ENCODE peak calls at places on chromosomes 4 and X, in nine cellular contexts. One of them, this sample, is unnamed. For H3K4me1 and H3K36me3, the result is how much of the 10 kb centered on the place peaks cover.

GRCh38 chr4:156560701-156561100 is 410.9 kb downstream of the PDGFC start:
- DNase-seq in spleen: no peak
- DNase-seq in OCI-LY7: no peak
- DNase-seq in lung: no peak
- DNase-seq in endodermal cell: no peak
- DNase-seq in cardiac muscle cell: no peak
- DNase-seq in GM12878: no peak
- DNase-seq in fibroblast of lung: peak
- DNase-seq in tibial nerve: no peak
- DNase-seq in this sample: no peak

GRCh38 chr4:98110929-98111328 is 32.3 kb downstream of the STPG2 start:
- DNase-seq in tibial nerve: no peak
- DNase-seq in cardiac muscle cell: no peak
- DNase-seq in GM12878: no peak
- DNase-seq in OCI-LY7: no peak
- DNase-seq in lung: no peak
- DNase-seq in fibroblast of lung: no peak
- DNase-seq in spleen: no peak
- DNase-seq in endodermal cell: no peak
- DNase-seq in this sample: no peak

GRCh38 chr4:151371045-151371605 is 37.9 kb upstream of the FHIP1A start:
- DNase-seq in fibroblast of lung: peak
- DNase-seq in lung: no peak
- DNase-seq in spleen: no peak
- DNase-seq in cardiac muscle cell: peak
- DNase-seq in GM12878: no peak
- DNase-seq in endodermal cell: no peak
- DNase-seq in OCI-LY7: no peak
- DNase-seq in tibial nerve: no peak
- DNase-seq in this sample: no peak

GRCh38 chrX:130171446-130172126 is at the start of gene RAB33A:
- DNase-seq in fibroblast of lung: peak
- DNase-seq in spleen: peak
- DNase-seq in tibial nerve: no peak
- DNase-seq in OCI-LY7: no peak
- DNase-seq in endodermal cell: peak
- DNase-seq in lung: no peak
- DNase-seq in GM12878: no peak
- DNase-seq in cardiac muscle cell: peak
- DNase-seq in this sample: peak

GRCh38 chr4:1721666-1722550 is 587 bp downstream of the TACC3 start:
- DNase-seq in OCI-LY7: peak
- DNase-seq in GM12878: no peak
- DNase-seq in endodermal cell: peak
- DNase-seq in fibroblast of lung: no peak
- DNase-seq in cardiac muscle cell: no peak
- DNase-seq in lung: no peak
- DNase-seq in spleen: peak
- DNase-seq in tibial nerve: no peak
- DNase-seq in this sample: no peak

GRCh38 chrX:133413218-133413925 is 1.9 kb downstream of the GPC4 start:
- DNase-seq in endodermal cell: peak
- DNase-seq in tibial nerve: no peak
- DNase-seq in lung: no peak
- DNase-seq in OCI-LY7: no peak
- DNase-seq in fibroblast of lung: no peak
- DNase-seq in cardiac muscle cell: no peak
- DNase-seq in GM12878: no peak
- DNase-seq in spleen: no peak
- DNase-seq in this sample: no peak

GRCh38 chrX:25872786-25873185 is 265.4 kb upstream of the MAGEB18 start:
- DNase-seq in tibial nerve: no peak
- DNase-seq in fibroblast of lung: peak
- DNase-seq in endodermal cell: no peak
- DNase-seq in cardiac muscle cell: no peak
- DNase-seq in GM12878: no peak
- DNase-seq in spleen: no peak
- DNase-seq in OCI-LY7: no peak
- DNase-seq in lung: no peak
- DNase-seq in this sample: no peak

GRCh38 chr4:32858971-32859370 is 2138.8 kb downstream of the PCDH7 start:
- DNase-seq in GM12878: no peak
- DNase-seq in fibroblast of lung: peak
- DNase-seq in cardiac muscle cell: peak
- DNase-seq in OCI-LY7: no peak
- DNase-seq in tibial nerve: no peak
- DNase-seq in spleen: no peak
- DNase-seq in endodermal cell: no peak
- DNase-seq in lung: no peak
- DNase-seq in this sample: no peak

GRCh38 chr4:99950913-99951254 is 809 bp upstream of the H2AZ1 start:
- DNase-seq in cardiac muscle cell: no peak
- DNase-seq in tibial nerve: no peak
- DNase-seq in GM12878: no peak
- DNase-seq in spleen: no peak
- DNase-seq in endodermal cell: no peak
- DNase-seq in fibroblast of lung: no peak
- DNase-seq in OCI-LY7: no peak
- DNase-seq in lung: no peak
- DNase-seq in this sample: no peak

GRCh38 chr4:99947190-99947578 is 766 bp upstream of the DNAJB14 start:
- DNase-seq in fibroblast of lung: no peak
- DNase-seq in OCI-LY7: no peak
- DNase-seq in GM12878: no peak
- DNase-seq in tibial nerve: peak
- DNase-seq in spleen: no peak
- DNase-seq in cardiac muscle cell: no peak
- DNase-seq in lung: no peak
- DNase-seq in endodermal cell: no peak
- DNase-seq in this sample: no peak

GRCh38 chr4:99947608-99948007 is 1.2 kb upstream of the DNAJB14 start:
- DNase-seq in lung: no peak
- DNase-seq in fibroblast of lung: no peak
- DNase-seq in OCI-LY7: no peak
- DNase-seq in endodermal cell: no peak
- DNase-seq in cardiac muscle cell: no peak
- DNase-seq in GM12878: no peak
- DNase-seq in spleen: no peak
- DNase-seq in tibial nerve: no peak
- DNase-seq in this sample: no peak

GRCh38 chr4:99949999-99950912 is at the start of gene H2AZ1:
- DNase-seq in lung: peak
- DNase-seq in cardiac muscle cell: peak
- DNase-seq in GM12878: peak
- DNase-seq in spleen: peak
- DNase-seq in fibroblast of lung: peak
- DNase-seq in tibial nerve: peak
- DNase-seq in endodermal cell: peak
- DNase-seq in OCI-LY7: peak
- DNase-seq in this sample: peak

DNA sequence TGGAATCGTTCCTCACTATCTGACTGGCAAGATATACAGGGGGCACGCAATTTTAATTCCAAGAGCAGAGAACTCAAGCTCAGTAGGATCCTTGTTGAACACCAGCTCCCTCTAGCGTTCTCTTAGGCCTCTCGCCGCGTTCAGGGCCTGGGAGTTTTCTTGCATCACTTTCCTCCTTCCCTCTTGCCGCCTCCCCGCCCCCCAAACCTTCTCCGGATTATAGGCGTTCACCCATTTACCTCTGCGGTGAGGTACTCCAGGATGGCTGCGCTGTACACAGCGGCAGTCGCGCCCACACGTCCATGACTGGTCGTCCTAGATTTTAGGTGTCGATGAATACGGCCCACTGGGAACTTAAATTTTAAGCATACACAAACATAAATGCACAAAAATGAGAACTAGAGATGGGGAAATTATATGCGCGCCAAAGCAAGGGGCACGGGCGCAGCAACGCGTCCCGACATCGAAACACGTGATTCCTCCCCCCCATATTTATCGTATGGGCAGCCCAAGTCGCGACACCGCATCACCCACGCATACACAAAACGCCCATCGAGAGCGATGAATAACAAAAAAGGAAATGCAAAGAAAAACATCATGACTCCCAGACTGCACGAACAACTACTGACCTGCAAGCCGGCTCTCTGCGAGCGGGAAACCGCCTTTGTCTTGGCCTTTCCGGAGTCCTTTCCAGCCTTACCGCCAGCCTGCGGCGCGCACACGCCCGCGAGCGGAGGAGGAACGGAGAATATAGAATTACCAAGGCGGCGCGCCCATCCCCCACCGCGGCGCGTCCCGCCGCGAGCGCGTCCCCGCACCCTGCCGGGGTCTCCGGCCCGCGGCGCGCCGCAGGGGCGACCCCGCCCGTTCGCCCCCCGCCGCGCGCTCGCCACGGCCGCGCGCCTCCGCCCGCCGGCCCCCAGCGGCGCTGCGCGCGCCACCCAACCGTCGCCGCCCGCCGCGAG is 759 bp downstream of the H2AZ1 start:
- DNase-seq in cardiac muscle cell: peak
- DNase-seq in lung: peak
- DNase-seq in endodermal cell: peak
- DNase-seq in fibroblast of lung: peak
- DNase-seq in OCI-LY7: peak
- DNase-seq in tibial nerve: peak
- DNase-seq in spleen: peak
- DNase-seq in GM12878: peak
- DNase-seq in this sample: peak
- H3K4me1 ChIP-seq in cardiac muscle cell: under half
- H3K4me1 ChIP-seq in lung: under half
- H3K4me1 ChIP-seq in endodermal cell: under half
- H3K4me1 ChIP-seq in fibroblast of lung: under half
- H3K4me1 ChIP-seq in OCI-LY7: under half
- H3K4me1 ChIP-seq in tibial nerve: under half
- H3K4me1 ChIP-seq in spleen: under half
- H3K4me1 ChIP-seq in GM12878: under half
- H3K4me1 ChIP-seq in this sample: under half

DNA sequence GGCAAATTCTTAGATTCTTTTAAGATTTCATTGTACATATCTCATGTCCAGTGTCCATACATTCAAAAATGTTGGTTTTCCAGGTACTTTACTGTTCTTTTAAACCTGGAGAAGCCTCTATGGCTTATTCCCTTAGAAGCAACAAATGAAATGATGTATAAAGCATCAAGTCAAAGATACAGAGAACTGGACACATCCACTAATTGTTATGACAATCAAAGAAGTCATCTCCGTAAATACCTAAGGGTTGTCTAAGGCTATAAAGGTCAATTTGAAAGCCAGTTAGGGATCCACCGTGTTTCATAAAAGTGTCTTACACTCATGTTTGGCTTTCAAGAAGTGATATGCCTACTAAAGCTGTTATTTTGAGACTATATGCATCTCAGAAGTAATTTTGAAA is 32.4 kb downstream of the UBE2D3 start:
- DNase-seq in tibial nerve: no peak
- DNase-seq in endodermal cell: no peak
- DNase-seq in cardiac muscle cell: no peak
- DNase-seq in OCI-LY7: no peak
- DNase-seq in GM12878: no peak
- DNase-seq in fibroblast of lung: no peak
- DNase-seq in spleen: no peak
- DNase-seq in lung: no peak
- DNase-seq in this sample: no peak
- H3K36me3 ChIP-seq in tibial nerve: under half
- H3K36me3 ChIP-seq in endodermal cell: half or more
- H3K36me3 ChIP-seq in cardiac muscle cell: half or more
- H3K36me3 ChIP-seq in OCI-LY7: half or more
- H3K36me3 ChIP-seq in GM12878: under half
- H3K36me3 ChIP-seq in fibroblast of lung: under half
- H3K36me3 ChIP-seq in spleen: half or more
- H3K36me3 ChIP-seq in lung: under half
- H3K36me3 ChIP-seq in this sample: half or more

GRCh38 chrX:2632533-2633504 is 58.3 kb upstream of the CD99 start:
- DNase-seq in lung: no peak
- DNase-seq in fibroblast of lung: peak
- DNase-seq in endodermal cell: peak
- DNase-seq in GM12878: no peak
- DNase-seq in spleen: no peak
- DNase-seq in cardiac muscle cell: no peak
- DNase-seq in OCI-LY7: peak
- DNase-seq in tibial nerve: no peak
- DNase-seq in this sample: no peak

GRCh38 chrX:2635366-2635765 is 55.7 kb upstream of the CD99 start:
- DNase-seq in OCI-LY7: no peak
- DNase-seq in endodermal cell: no peak
- DNase-seq in lung: no peak
- DNase-seq in tibial nerve: no peak
- DNase-seq in fibroblast of lung: no peak
- DNase-seq in spleen: no peak
- DNase-seq in GM12878: no peak
- DNase-seq in cardiac muscle cell: no peak
- DNase-seq in this sample: no peak

GRCh38 chrX:2628751-2629315 is 62.3 kb upstream of the CD99 start:
- DNase-seq in cardiac muscle cell: no peak
- DNase-seq in fibroblast of lung: no peak
- DNase-seq in OCI-LY7: peak
- DNase-seq in lung: no peak
- DNase-seq in spleen: no peak
- DNase-seq in GM12878: no peak
- DNase-seq in endodermal cell: no peak
- DNase-seq in tibial nerve: no peak
- DNase-seq in this sample: peak

GRCh38 chrX:2629316-2630168 is 61.6 kb upstream of the CD99 start:
- DNase-seq in cardiac muscle cell: no peak
- DNase-seq in GM12878: no peak
- DNase-seq in tibial nerve: no peak
- DNase-seq in endodermal cell: no peak
- DNase-seq in OCI-LY7: peak
- DNase-seq in fibroblast of lung: no peak
- DNase-seq in lung: no peak
- DNase-seq in spleen: no peak
- DNase-seq in this sample: peak

GRCh38 chrX:2631743-2632532 is 59.2 kb upstream of the CD99 start:
- DNase-seq in lung: no peak
- DNase-seq in spleen: no peak
- DNase-seq in OCI-LY7: peak
- DNase-seq in GM12878: no peak
- DNase-seq in tibial nerve: no peak
- DNase-seq in endodermal cell: no peak
- DNase-seq in cardiac muscle cell: no peak
- DNase-seq in fibroblast of lung: no peak
- DNase-seq in this sample: no peak
- H3K27ac ChIP-seq in lung: no peak
- H3K27ac ChIP-seq in spleen: peak
- H3K27ac ChIP-seq in OCI-LY7: peak
- H3K27ac ChIP-seq in GM12878: no peak
- H3K27ac ChIP-seq in tibial nerve: no peak
- H3K27ac ChIP-seq in endodermal cell: no peak
- H3K27ac ChIP-seq in cardiac muscle cell: no peak
- H3K27ac ChIP-seq in fibroblast of lung: no peak
- H3K27ac ChIP-seq in this sample: peak

GRCh38 chrX:12973561-12974216 is 1.2 kb upstream of the TMSB4X start:
- DNase-seq in spleen: peak
- DNase-seq in lung: peak
- DNase-seq in GM12878: no peak
- DNase-seq in tibial nerve: no peak
- DNase-seq in OCI-LY7: peak
- DNase-seq in fibroblast of lung: no peak
- DNase-seq in endodermal cell: peak
- DNase-seq in cardiac muscle cell: no peak
- DNase-seq in this sample: peak

GRCh38 chrX:12974217-12974796 is 603 bp upstream of the TMSB4X start:
- DNase-seq in cardiac muscle cell: peak
- DNase-seq in GM12878: no peak
- DNase-seq in endodermal cell: peak
- DNase-seq in OCI-LY7: peak
- DNase-seq in tibial nerve: peak
- DNase-seq in fibroblast of lung: peak
- DNase-seq in lung: peak
- DNase-seq in spleen: peak
- DNase-seq in this sample: no peak

GRCh38 chrX:12975999-12976558 is 1.2 kb downstream of the TMSB4X start:
- DNase-seq in GM12878: no peak
- DNase-seq in fibroblast of lung: peak
- DNase-seq in cardiac muscle cell: peak
- DNase-seq in spleen: peak
- DNase-seq in tibial nerve: peak
- DNase-seq in lung: peak
- DNase-seq in OCI-LY7: peak
- DNase-seq in endodermal cell: peak
- DNase-seq in this sample: peak

GRCh38 chrX:12975670-12975965 is 708 bp downstream of the TMSB4X start:
- DNase-seq in endodermal cell: no peak
- DNase-seq in fibroblast of lung: no peak
- DNase-seq in OCI-LY7: no peak
- DNase-seq in lung: no peak
- DNase-seq in GM12878: no peak
- DNase-seq in spleen: peak
- DNase-seq in tibial nerve: no peak
- DNase-seq in cardiac muscle cell: no peak
- DNase-seq in this sample: no peak

GRCh38 chrX:12974797-12975669 is at the start of gene TMSB4X:
- DNase-seq in fibroblast of lung: peak
- DNase-seq in lung: peak
- DNase-seq in tibial nerve: peak
- DNase-seq in endodermal cell: peak
- DNase-seq in cardiac muscle cell: peak
- DNase-seq in OCI-LY7: peak
- DNase-seq in spleen: peak
- DNase-seq in GM12878: no peak
- DNase-seq in this sample: peak
- H3K4me1 ChIP-seq in fibroblast of lung: under half
- H3K4me1 ChIP-seq in lung: under half
- H3K4me1 ChIP-seq in tibial nerve: under half
- H3K4me1 ChIP-seq in endodermal cell: under half
- H3K4me1 ChIP-seq in cardiac muscle cell: under half
- H3K4me1 ChIP-seq in OCI-LY7: half or more
- H3K4me1 ChIP-seq in spleen: under half
- H3K4me1 ChIP-seq in GM12878: under half
- H3K4me1 ChIP-seq in this sample: under half